ENCODE peak calls at places on chromosomes 6 and 20, in five cellular contexts. Y is HepG2, X is SK-N-SH, F is transverse colon, E is esophagus muscularis mucosa. J is an unnamed sample.
A peak's percentile ranks its signal among the peaks of the same experiment; 100 is the strongest.

GRCh38 chr6:5315883-5316282 is 54.6 kb downstream of the FARS2 start:
- DNase-seq in Y (no peak), X (peak; percentile 56), F (no peak), E (no peak), J (no peak)

GRCh38 chr20:31670371-31671228 is 32.9 kb downstream of the COX4I2 start:
- DNase-seq in Y (no peak), X (no peak), F (peak; percentile 69), E (no peak), J (peak; percentile 85)

GRCh38 chr6:166078294-166078693 is 89.4 kb downstream of the TBXT start:
- DNase-seq in Y (no peak), X (no peak), F (no peak), E (no peak), J (no peak)

GRCh38 chr20:59495894-59496510 is 108.3 kb upstream of the PHACTR3 start:
- DNase-seq in Y (peak; percentile 64), X (peak; percentile 84), F (peak; percentile 68), E (no peak), J (no peak)

GRCh38 chr6:158730175-158730907 is 80.5 kb downstream of the SYTL3 start:
- DNase-seq in Y (no peak), X (no peak), F (no peak), E (no peak), J (no peak)

GRCh38 chr20:5492941-5493340 is 176.2 kb upstream of the PROKR2 start:
- DNase-seq in Y (no peak), X (no peak), F (no peak), E (no peak), J (peak; percentile 9)

GRCh38 chr6:43856005-43856765 is 86.2 kb downstream of the VEGFA start:
- DNase-seq in Y (peak; percentile 86), X (peak; percentile 74), F (peak; percentile 41), E (no peak), J (no peak)

GRCh38 chr6:157840776-157841175 is 17.7 kb downstream of the SNX9 start:
- DNase-seq in Y (no peak), X (no peak), F (no peak), E (no peak), J (no peak)

GRCh38 chr20:10761232-10761631 is 87.4 kb upstream of the JAG1 start:
- DNase-seq in Y (peak; percentile 41), X (no peak), F (no peak), E (no peak), J (no peak)

DNA sequence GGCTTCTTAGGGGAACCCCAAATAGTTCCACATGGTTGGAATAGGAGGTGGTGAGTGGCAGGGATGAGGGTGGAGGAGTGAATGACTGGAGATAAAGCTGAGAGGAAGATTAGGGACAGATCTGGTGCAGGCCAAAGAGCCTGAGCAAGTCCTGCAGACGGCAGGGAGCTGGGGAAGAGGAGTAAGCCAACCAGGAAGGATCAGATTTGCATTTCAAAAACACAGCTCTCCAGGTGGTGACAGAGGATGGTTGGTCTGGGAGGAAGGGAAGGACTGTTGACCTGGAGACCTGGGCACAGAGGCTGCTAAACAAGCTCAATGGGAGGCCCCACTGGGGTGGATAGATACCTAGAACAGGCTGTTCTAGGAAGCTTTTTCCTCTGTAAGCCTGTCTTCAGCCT is 56.8 kb upstream of the EPB41L1 start:
- DNase-seq in Y (no peak), X (no peak), F (peak; percentile 40), E (no peak), J (no peak)
- TF ChIP-seq POLR2AphosphoS5 in Y (no peak), X (no peak), F (no peak), E (no peak), J (no peak)

GRCh38 chr20:23441850-23442313 is 2.4 kb downstream of the CSTL1 start:
- DNase-seq in Y (peak; percentile 84), X (peak; percentile 75), F (peak; percentile 59), E (no peak), J (no peak)
- TF ChIP-seq EP300 in Y (no peak), X (no peak), F (no peak), E (no peak), J (no peak)

DNA sequence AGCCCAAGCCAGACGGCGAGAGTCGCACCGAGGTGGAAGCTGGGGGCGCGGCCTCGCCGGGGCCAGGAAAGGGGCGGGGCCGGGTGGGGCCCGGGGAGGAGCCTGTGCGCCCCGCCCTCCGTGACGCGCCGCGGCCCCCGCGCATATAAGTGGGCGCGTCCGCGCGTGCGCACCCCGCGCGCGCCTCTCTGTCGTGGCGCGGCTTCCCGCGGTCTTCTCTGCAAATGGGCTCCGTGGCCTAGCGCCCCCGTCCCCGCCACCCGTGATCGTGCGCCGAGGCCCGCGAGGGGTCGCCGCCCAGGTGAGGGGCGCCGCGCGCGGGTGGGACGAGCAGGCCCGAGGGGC is at the start of gene PPDPF:
- DNase-seq in Y (no peak), X (peak; percentile 100), F (peak; percentile 89), E (peak; percentile 94), J (no peak)
- TF ChIP-seq POLR2AphosphoS5 in Y (peak; percentile 62), X (peak; percentile 91), F (peak; percentile 99), E (peak; percentile 91), J (peak; percentile 81)

GRCh38 chr6:6889601-6890000 is 218.2 kb upstream of the RREB1 start:
- DNase-seq in Y (no peak), X (no peak), F (no peak), E (no peak), J (no peak)

GRCh38 chr6:6884193-6884627 is 223.6 kb upstream of the RREB1 start:
- DNase-seq in Y (no peak), X (no peak), F (no peak), E (no peak), J (no peak)

GRCh38 chr6:6885521-6886088 is 222.2 kb upstream of the RREB1 start:
- DNase-seq in Y (no peak), X (no peak), F (peak; percentile 28), E (no peak), J (peak; percentile 75)

GRCh38 chr6:6886886-6887285 is 220.9 kb upstream of the RREB1 start:
- DNase-seq in Y (no peak), X (no peak), F (no peak), E (no peak), J (no peak)

DNA sequence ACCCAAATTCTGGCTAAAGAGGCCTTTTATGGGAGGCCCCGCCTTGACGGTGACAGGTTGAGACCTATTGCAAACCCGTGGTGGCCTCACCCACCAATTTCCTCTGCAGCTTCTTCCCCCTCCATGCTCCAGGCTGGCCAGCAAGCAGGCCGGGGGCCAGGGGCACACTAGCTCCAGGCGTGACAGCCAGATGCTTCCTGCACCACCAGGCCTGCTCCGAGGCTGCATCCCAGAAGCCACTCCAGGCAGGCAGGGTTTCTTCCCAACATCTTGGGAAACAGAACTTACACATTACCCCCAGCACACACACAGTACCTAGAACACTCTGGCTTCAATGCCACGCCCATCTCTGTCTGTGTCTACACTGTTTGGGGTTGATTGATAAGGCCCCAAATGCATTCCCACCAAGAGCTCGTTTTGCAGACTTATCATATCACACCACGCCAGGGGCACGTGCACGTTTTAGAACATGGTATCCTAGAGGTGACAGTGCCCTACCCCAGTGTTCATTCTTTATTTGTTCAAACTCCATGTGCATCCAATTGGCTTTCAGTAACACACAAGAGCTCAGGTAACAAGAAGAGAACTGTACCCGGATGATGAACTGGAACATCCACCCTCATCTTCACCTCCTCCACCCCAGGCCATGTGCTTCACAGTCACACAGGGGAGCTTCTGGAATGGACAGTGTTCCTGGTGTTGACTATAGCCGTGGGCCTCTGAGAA is 221.4 kb upstream of the RREB1 start:
- DNase-seq in Y (no peak), X (no peak), F (peak; percentile 25), E (no peak), J (no peak)
- TF ChIP-seq EP300 in Y (no peak), X (no peak), F (no peak), E (no peak), J (no peak)

GRCh38 chr6:3862038-3862437 is 12.9 kb downstream of the FAM50B start:
- DNase-seq in Y (no peak), X (no peak), F (no peak), E (no peak), J (no peak)

GRCh38 chr6:3857822-3858221 is 8.6 kb downstream of the FAM50B start:
- DNase-seq in Y (no peak), X (no peak), F (no peak), E (peak; percentile 86), J (no peak)

GRCh38 chr6:3865463-3865862 is 16.3 kb downstream of the FAM50B start:
- DNase-seq in Y (no peak), X (no peak), F (no peak), E (no peak), J (no peak)

GRCh38 chr6:3859878-3860552 is 10.8 kb downstream of the FAM50B start:
- DNase-seq in Y (no peak), X (no peak), F (no peak), E (no peak), J (no peak)

DNA sequence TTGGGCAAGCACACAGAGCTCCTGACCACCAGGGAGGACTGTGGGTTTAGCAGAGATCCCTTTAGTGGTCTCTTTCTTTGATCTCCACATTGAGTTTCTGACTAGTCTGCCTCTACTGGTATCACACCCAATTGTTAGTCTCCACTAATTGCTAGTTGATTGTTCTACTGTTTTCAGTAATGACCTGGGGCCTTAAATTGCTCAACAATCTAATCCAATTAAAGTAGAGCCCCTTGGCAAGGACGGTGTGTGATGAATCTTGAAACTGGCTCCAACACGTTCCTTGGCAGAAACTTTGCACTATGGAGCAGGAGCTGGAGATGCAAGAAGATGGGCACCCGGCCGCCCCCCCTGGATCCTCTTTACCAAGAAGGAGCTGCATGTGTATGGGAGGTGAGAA is 12.3 kb downstream of the FAM50B start:
- DNase-seq in Y (no peak), X (no peak), F (no peak), E (no peak), J (no peak)
- TF ChIP-seq POLR2AphosphoS5 in Y (no peak), X (no peak), F (no peak), E (no peak), J (no peak)

GRCh38 chr6:80449756-80450155 is 343.3 kb downstream of the BCKDHB start:
- DNase-seq in Y (no peak), X (no peak), F (no peak), E (no peak), J (no peak)

GRCh38 chr6:80457044-80457933 is 350.8 kb downstream of the BCKDHB start:
- DNase-seq in Y (no peak), X (no peak), F (peak; percentile 17), E (no peak), J (no peak)

GRCh38 chr6:80454661-80455365 is 348.3 kb downstream of the BCKDHB start:
- DNase-seq in Y (no peak), X (no peak), F (no peak), E (no peak), J (no peak)

DNA sequence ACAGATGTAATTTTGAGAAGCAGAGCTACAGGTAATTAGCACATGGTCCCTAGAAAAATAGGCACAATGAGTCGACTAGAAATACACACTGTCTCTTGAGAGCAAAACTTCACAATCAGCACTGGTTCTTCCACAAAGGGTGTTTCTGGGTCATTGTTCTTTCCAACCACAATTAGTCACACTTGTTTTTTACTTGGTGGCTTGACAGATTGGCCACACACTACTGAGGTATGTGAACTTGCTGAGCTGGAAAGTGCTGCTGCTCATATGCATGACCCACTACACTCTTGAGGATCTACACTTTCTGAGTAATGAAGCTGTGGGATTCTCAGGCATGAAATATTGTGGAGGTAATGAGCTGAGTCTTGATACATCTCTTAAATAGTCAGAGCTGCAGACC is 347.7 kb downstream of the BCKDHB start:
- DNase-seq in Y (no peak), X (no peak), F (no peak), E (no peak), J (no peak)
- TF ChIP-seq EP300 in Y (no peak), X (peak; percentile 49), F (no peak), E (no peak), J (no peak)